ENCODE peak calls at places on chromosome 10, in seven cellular contexts. X is NCI-H345, Y is hippocampal formation, E is mucosa of descending colon, G is EL, H is HS-5, C is ACHN. T is an unnamed sample.

GRCh38 chr10:128278362-128278761 is 152.1 kb upstream of the MKI67 start:
- DNase-seq in X (no peak), E (no peak), G (no peak), C (no peak), Y (no peak), H (no peak), T (no peak)

GRCh38 chr10:45673074-45673628 is 579 bp upstream of the ZFAND4 start:
- DNase-seq in C (peak), H (no peak), X (peak), Y (no peak), G (peak), E (no peak), T (no peak)

GRCh38 chr10:30059209-30060107 is at the start of gene JCAD:
- DNase-seq in C (peak), E (peak), G (peak), H (no peak), Y (no peak), X (peak), T (peak)

GRCh38 chr10:26441491-26442214 is 3.5 kb downstream of the APBB1IP start:
- DNase-seq in E (no peak), C (peak), G (peak), Y (no peak), H (peak), X (no peak), T (no peak)

GRCh38 chr10:35795131-35795819 is 153.2 kb upstream of the FZD8 start:
- DNase-seq in C (no peak), G (peak), Y (no peak), E (no peak), X (peak), H (no peak), T (no peak)

GRCh38 chr10:120077707-120078492 is 185.4 kb downstream of the SEC23IP start:
- DNase-seq in E (no peak), Y (no peak), C (no peak), X (peak), G (no peak), H (no peak), T (no peak)

GRCh38 chr10:3395041-3395440 is 222.5 kb upstream of the PITRM1 start:
- DNase-seq in C (no peak), X (no peak), G (no peak), E (no peak), H (no peak), Y (no peak), T (no peak)

GRCh38 chr10:119003572-119004289 is 25.8 kb upstream of the NANOS1 start:
- DNase-seq in G (no peak), H (no peak), C (no peak), E (no peak), Y (no peak), X (no peak), T (no peak)

GRCh38 chr10:122828716-122829255 is 16.9 kb downstream of the CUZD1 start:
- DNase-seq in G (no peak), X (no peak), C (no peak), Y (no peak), E (no peak), H (no peak), T (no peak)

GRCh38 chr10:7417103-7417623 is 6.3 kb upstream of the SFMBT2 start:
- DNase-seq in H (no peak), C (peak), G (peak), Y (peak), E (no peak), X (no peak), T (no peak)

GRCh38 chr10:127033569-127034175 is 128.4 kb downstream of the DOCK1 start:
- DNase-seq in C (no peak), G (no peak), X (no peak), Y (no peak), E (no peak), H (no peak), T (no peak)

GRCh38 chr10:6977641-6978627 is 397.9 kb upstream of the PRKCQ start:
- DNase-seq in H (no peak), X (no peak), Y (no peak), E (no peak), G (no peak), C (no peak), T (no peak)

GRCh38 chr10:92164024-92164423 is 126.9 kb downstream of the CPEB3 start:
- DNase-seq in Y (no peak), E (no peak), H (no peak), C (no peak), X (no peak), G (no peak), T (no peak)

GRCh38 chr10:49106451-49106850 is 8.9 kb downstream of the VSTM4 start:
- DNase-seq in Y (peak), E (no peak), H (no peak), G (no peak), X (no peak), C (no peak), T (no peak)

T was measured in psoas muscle.